ENCODE peak calls at places on chromosomes 13 and 19, in nine cellular contexts. One of them, this sample, is unnamed.

GRCh38 chr19:32599258-32599657 is 18.3 kb downstream of the PDCD5 start:
- DNase-seq in tibial artery: no peak
- DNase-seq in fibroblast of pulmonary artery: no peak
- DNase-seq in progenitor cell of endocrine pancreas: no peak
- DNase-seq in GM23338: no peak
- DNase-seq in activated CD8-positive, alpha-beta T cell treated with anti-CD3 and anti-CD28 coated beads for 36 hours: peak; percentile 13
- DNase-seq in epithelial cell of esophagus: no peak
- DNase-seq in fibroblast of the aortic adventitia: no peak
- DNase-seq in fibroblast of lung: no peak
- DNase-seq in this sample: no peak

GRCh38 chr19:1244693-1245451 is 3.3 kb downstream of the ATP5F1D start:
- DNase-seq in activated CD8-positive, alpha-beta T cell treated with anti-CD3 and anti-CD28 coated beads for 36 hours: no peak
- DNase-seq in fibroblast of the aortic adventitia: no peak
- DNase-seq in progenitor cell of endocrine pancreas: no peak
- DNase-seq in fibroblast of lung: no peak
- DNase-seq in epithelial cell of esophagus: no peak
- DNase-seq in GM23338: no peak
- DNase-seq in fibroblast of pulmonary artery: no peak
- DNase-seq in tibial artery: peak; percentile 95
- DNase-seq in this sample: no peak

GRCh38 chr13:105969761-105970160 is 565.7 kb downstream of the EFNB2 start:
- DNase-seq in progenitor cell of endocrine pancreas: no peak
- DNase-seq in tibial artery: no peak
- DNase-seq in fibroblast of pulmonary artery: peak; percentile 3
- DNase-seq in activated CD8-positive, alpha-beta T cell treated with anti-CD3 and anti-CD28 coated beads for 36 hours: no peak
- DNase-seq in GM23338: no peak
- DNase-seq in fibroblast of lung: no peak
- DNase-seq in epithelial cell of esophagus: no peak
- DNase-seq in fibroblast of the aortic adventitia: no peak
- DNase-seq in this sample: no peak

GRCh38 chr19:4669723-4670480 is at the start of gene MYDGF:
- DNase-seq in fibroblast of the aortic adventitia: peak; percentile 83
- DNase-seq in progenitor cell of endocrine pancreas: peak; percentile 88
- DNase-seq in epithelial cell of esophagus: peak; percentile 91
- DNase-seq in fibroblast of pulmonary artery: peak; percentile 90
- DNase-seq in activated CD8-positive, alpha-beta T cell treated with anti-CD3 and anti-CD28 coated beads for 36 hours: peak; percentile 95
- DNase-seq in fibroblast of lung: peak; percentile 89
- DNase-seq in GM23338: peak; percentile 95
- DNase-seq in tibial artery: peak; percentile 92
- DNase-seq in this sample: peak; percentile 84

GRCh38 chr13:74868044-74868443 is 613.9 kb downstream of the TBC1D4 start:
- DNase-seq in fibroblast of lung: no peak
- DNase-seq in GM23338: no peak
- DNase-seq in epithelial cell of esophagus: peak; percentile 63
- DNase-seq in progenitor cell of endocrine pancreas: no peak
- DNase-seq in activated CD8-positive, alpha-beta T cell treated with anti-CD3 and anti-CD28 coated beads for 36 hours: no peak
- DNase-seq in fibroblast of the aortic adventitia: no peak
- DNase-seq in fibroblast of pulmonary artery: no peak
- DNase-seq in tibial artery: no peak
- DNase-seq in this sample: peak; percentile 61

GRCh38 chr19:46607441-46607841 is 6.3 kb downstream of the CALM3 start:
- DNase-seq in epithelial cell of esophagus: no peak
- DNase-seq in fibroblast of the aortic adventitia: no peak
- DNase-seq in progenitor cell of endocrine pancreas: no peak
- DNase-seq in activated CD8-positive, alpha-beta T cell treated with anti-CD3 and anti-CD28 coated beads for 36 hours: no peak
- DNase-seq in tibial artery: peak; percentile 63
- DNase-seq in fibroblast of pulmonary artery: no peak
- DNase-seq in fibroblast of lung: no peak
- DNase-seq in GM23338: no peak
- DNase-seq in this sample: no peak

GRCh38 chr19:21655540-21656126 is 111.7 kb downstream of the ZNF100 start:
- DNase-seq in fibroblast of lung: no peak
- DNase-seq in epithelial cell of esophagus: no peak
- DNase-seq in tibial artery: no peak
- DNase-seq in fibroblast of pulmonary artery: no peak
- DNase-seq in progenitor cell of endocrine pancreas: no peak
- DNase-seq in GM23338: no peak
- DNase-seq in fibroblast of the aortic adventitia: no peak
- DNase-seq in activated CD8-positive, alpha-beta T cell treated with anti-CD3 and anti-CD28 coated beads for 36 hours: no peak
- DNase-seq in this sample: no peak

GRCh38 chr13:73984949-73985691 is 149.1 kb downstream of the KLF12 start:
- DNase-seq in fibroblast of the aortic adventitia: no peak
- DNase-seq in progenitor cell of endocrine pancreas: no peak
- DNase-seq in fibroblast of pulmonary artery: peak; percentile 36
- DNase-seq in epithelial cell of esophagus: no peak
- DNase-seq in GM23338: peak; percentile 37
- DNase-seq in fibroblast of lung: no peak
- DNase-seq in tibial artery: no peak
- DNase-seq in activated CD8-positive, alpha-beta T cell treated with anti-CD3 and anti-CD28 coated beads for 36 hours: peak; percentile 89
- DNase-seq in this sample: no peak

GRCh38 chr13:71327266-71327665 is 539.7 kb downstream of the DACH1 start:
- DNase-seq in activated CD8-positive, alpha-beta T cell treated with anti-CD3 and anti-CD28 coated beads for 36 hours: no peak
- DNase-seq in epithelial cell of esophagus: no peak
- DNase-seq in tibial artery: no peak
- DNase-seq in progenitor cell of endocrine pancreas: no peak
- DNase-seq in fibroblast of the aortic adventitia: no peak
- DNase-seq in GM23338: no peak
- DNase-seq in fibroblast of pulmonary artery: no peak
- DNase-seq in fibroblast of lung: no peak
- DNase-seq in this sample: no peak

GRCh38 chr13:104011505-104012270 is 945.5 kb upstream of the SLC10A2 start:
- DNase-seq in fibroblast of the aortic adventitia: peak; percentile 15
- DNase-seq in fibroblast of pulmonary artery: no peak
- DNase-seq in fibroblast of lung: no peak
- DNase-seq in progenitor cell of endocrine pancreas: no peak
- DNase-seq in activated CD8-positive, alpha-beta T cell treated with anti-CD3 and anti-CD28 coated beads for 36 hours: no peak
- DNase-seq in epithelial cell of esophagus: no peak
- DNase-seq in tibial artery: no peak
- DNase-seq in GM23338: peak; percentile 13
- DNase-seq in this sample: no peak

GRCh38 chr13:50403311-50403710 is 388.1 kb downstream of the KCNRG start:
- DNase-seq in tibial artery: no peak
- DNase-seq in fibroblast of the aortic adventitia: no peak
- DNase-seq in fibroblast of lung: no peak
- DNase-seq in epithelial cell of esophagus: peak; percentile 49
- DNase-seq in GM23338: no peak
- DNase-seq in fibroblast of pulmonary artery: no peak
- DNase-seq in activated CD8-positive, alpha-beta T cell treated with anti-CD3 and anti-CD28 coated beads for 36 hours: no peak
- DNase-seq in progenitor cell of endocrine pancreas: no peak
- DNase-seq in this sample: no peak

GRCh38 chr13:24605923-24606372 is 74.3 kb upstream of the ATP12A start:
- DNase-seq in fibroblast of pulmonary artery: peak; percentile 44
- DNase-seq in activated CD8-positive, alpha-beta T cell treated with anti-CD3 and anti-CD28 coated beads for 36 hours: no peak
- DNase-seq in progenitor cell of endocrine pancreas: no peak
- DNase-seq in GM23338: peak; percentile 56
- DNase-seq in epithelial cell of esophagus: peak; percentile 71
- DNase-seq in fibroblast of lung: peak; percentile 31
- DNase-seq in tibial artery: no peak
- DNase-seq in fibroblast of the aortic adventitia: peak; percentile 48
- DNase-seq in this sample: peak; percentile 51

GRCh38 chr13:98513837-98514236 is 63.1 kb downstream of the STK24 start:
- DNase-seq in fibroblast of the aortic adventitia: no peak
- DNase-seq in fibroblast of pulmonary artery: no peak
- DNase-seq in tibial artery: no peak
- DNase-seq in fibroblast of lung: no peak
- DNase-seq in epithelial cell of esophagus: peak; percentile 67
- DNase-seq in progenitor cell of endocrine pancreas: no peak
- DNase-seq in GM23338: no peak
- DNase-seq in activated CD8-positive, alpha-beta T cell treated with anti-CD3 and anti-CD28 coated beads for 36 hours: no peak
- DNase-seq in this sample: no peak

GRCh38 chr19:961866-962620 is 22.1 kb upstream of the WDR18 start:
- DNase-seq in epithelial cell of esophagus: peak; percentile 45
- DNase-seq in fibroblast of pulmonary artery: no peak
- DNase-seq in fibroblast of lung: peak; percentile 72
- DNase-seq in progenitor cell of endocrine pancreas: no peak
- DNase-seq in fibroblast of the aortic adventitia: peak; percentile 53
- DNase-seq in tibial artery: no peak
- DNase-seq in GM23338: no peak
- DNase-seq in activated CD8-positive, alpha-beta T cell treated with anti-CD3 and anti-CD28 coated beads for 36 hours: no peak
- DNase-seq in this sample: peak; percentile 34

GRCh38 chr19:532578-533484 is 1.3 kb downstream of the CDC34 start:
- DNase-seq in GM23338: peak; percentile 90
- DNase-seq in progenitor cell of endocrine pancreas: no peak
- DNase-seq in fibroblast of lung: peak; percentile 76
- DNase-seq in tibial artery: peak; percentile 91
- DNase-seq in fibroblast of the aortic adventitia: peak; percentile 73
- DNase-seq in activated CD8-positive, alpha-beta T cell treated with anti-CD3 and anti-CD28 coated beads for 36 hours: peak; percentile 62
- DNase-seq in epithelial cell of esophagus: peak; percentile 55
- DNase-seq in fibroblast of pulmonary artery: peak; percentile 73
- DNase-seq in this sample: peak; percentile 74

GRCh38 chr19:41366089-41366488 is 2.1 kb upstream of the B9D2 start:
- DNase-seq in fibroblast of lung: no peak
- DNase-seq in fibroblast of pulmonary artery: no peak
- DNase-seq in activated CD8-positive, alpha-beta T cell treated with anti-CD3 and anti-CD28 coated beads for 36 hours: peak; percentile 57
- DNase-seq in progenitor cell of endocrine pancreas: no peak
- DNase-seq in tibial artery: no peak
- DNase-seq in fibroblast of the aortic adventitia: no peak
- DNase-seq in epithelial cell of esophagus: no peak
- DNase-seq in GM23338: peak; percentile 67
- DNase-seq in this sample: no peak
- TF ChIP-seq CTCF in fibroblast of lung: no peak
- TF ChIP-seq CTCF in fibroblast of pulmonary artery: peak; percentile 5
- TF ChIP-seq CTCF in activated CD8-positive, alpha-beta T cell treated with anti-CD3 and anti-CD28 coated beads for 36 hours: peak; percentile 30
- TF ChIP-seq CTCF in progenitor cell of endocrine pancreas: peak; percentile 45
- TF ChIP-seq CTCF in tibial artery: no peak
- TF ChIP-seq CTCF in fibroblast of the aortic adventitia: peak; percentile 29
- TF ChIP-seq CTCF in epithelial cell of esophagus: peak; percentile 12
- TF ChIP-seq CTCF in GM23338: peak; percentile 48
- TF ChIP-seq CTCF in this sample: peak; percentile 18

DNA sequence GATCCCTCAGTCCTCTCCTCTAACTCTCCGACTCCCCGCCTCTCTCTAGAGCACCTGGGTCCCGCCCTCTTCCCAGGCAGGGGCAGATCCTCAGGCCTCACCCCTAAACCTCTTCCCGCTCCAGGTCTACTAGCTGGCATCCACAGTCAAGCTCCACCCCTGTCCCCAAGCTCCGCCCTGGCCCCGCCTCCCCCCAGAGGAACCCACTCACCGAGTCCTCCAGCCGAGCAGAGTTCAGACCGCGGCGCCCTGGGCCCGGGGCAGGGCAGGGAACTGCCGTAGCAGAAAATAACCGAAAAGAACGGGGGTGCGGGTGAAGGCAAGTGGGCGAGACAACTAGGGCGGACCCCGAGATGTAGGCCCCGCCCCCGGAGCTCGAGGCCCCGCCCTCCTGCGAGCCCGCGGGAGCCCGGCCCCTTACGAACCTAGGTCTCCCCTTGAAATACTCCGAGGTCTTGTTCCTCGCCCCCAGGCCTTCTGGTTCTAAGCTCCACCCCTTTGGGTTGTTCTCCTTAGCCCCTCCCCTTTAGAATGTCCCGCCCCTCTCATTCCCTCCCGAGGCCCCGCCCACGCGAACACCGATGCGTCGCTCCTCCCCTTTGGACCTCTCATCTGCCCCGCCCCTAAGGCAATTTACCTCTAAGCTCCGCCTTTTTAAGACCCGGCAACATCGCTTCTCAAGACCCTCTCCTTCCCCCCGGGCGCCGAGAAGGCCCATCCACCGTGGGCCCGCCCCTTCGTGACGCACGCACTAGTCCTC is at the start of gene GGN:
- DNase-seq in fibroblast of the aortic adventitia: peak; percentile 93
- DNase-seq in fibroblast of pulmonary artery: peak; percentile 97
- DNase-seq in GM23338: peak; percentile 100
- DNase-seq in progenitor cell of endocrine pancreas: peak; percentile 85
- DNase-seq in fibroblast of lung: peak; percentile 95
- DNase-seq in activated CD8-positive, alpha-beta T cell treated with anti-CD3 and anti-CD28 coated beads for 36 hours: peak; percentile 91
- DNase-seq in epithelial cell of esophagus: peak; percentile 96
- DNase-seq in tibial artery: peak; percentile 90
- DNase-seq in this sample: peak; percentile 94
- TF ChIP-seq CTCF in fibroblast of the aortic adventitia: no peak
- TF ChIP-seq CTCF in fibroblast of pulmonary artery: no peak
- TF ChIP-seq CTCF in GM23338: no peak
- TF ChIP-seq CTCF in progenitor cell of endocrine pancreas: no peak
- TF ChIP-seq CTCF in fibroblast of lung: no peak
- TF ChIP-seq CTCF in activated CD8-positive, alpha-beta T cell treated with anti-CD3 and anti-CD28 coated beads for 36 hours: no peak
- TF ChIP-seq CTCF in epithelial cell of esophagus: no peak
- TF ChIP-seq CTCF in tibial artery: no peak
- TF ChIP-seq CTCF in this sample: no peak

DNA sequence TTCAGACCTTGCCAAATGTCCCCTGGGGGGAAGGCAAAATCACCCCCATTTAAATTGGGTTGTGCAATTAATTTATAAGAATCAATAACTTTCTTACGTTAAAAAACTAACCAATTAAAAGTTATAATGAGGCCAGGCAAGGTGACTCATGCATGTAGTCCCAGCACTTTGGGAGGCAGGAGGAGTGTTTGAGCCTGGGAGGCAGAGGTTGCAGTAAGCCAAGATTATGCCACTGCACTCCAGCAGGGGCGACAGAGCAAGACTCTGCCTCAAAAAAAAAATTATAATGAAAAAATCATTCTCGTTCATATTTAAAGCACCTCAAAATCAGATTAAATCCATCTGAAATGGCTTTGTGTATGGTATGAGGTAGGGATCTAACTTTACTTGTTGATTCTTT is 18.4 kb upstream of the SIGLEC14 start:
- DNase-seq in epithelial cell of esophagus: peak; percentile 11
- DNase-seq in fibroblast of lung: peak; percentile 4
- DNase-seq in GM23338: no peak
- DNase-seq in progenitor cell of endocrine pancreas: no peak
- DNase-seq in tibial artery: no peak
- DNase-seq in activated CD8-positive, alpha-beta T cell treated with anti-CD3 and anti-CD28 coated beads for 36 hours: no peak
- DNase-seq in fibroblast of the aortic adventitia: peak; percentile 12
- DNase-seq in fibroblast of pulmonary artery: no peak
- DNase-seq in this sample: peak; percentile 37
- TF ChIP-seq CTCF in epithelial cell of esophagus: peak; percentile 35
- TF ChIP-seq CTCF in fibroblast of lung: peak; percentile 37
- TF ChIP-seq CTCF in GM23338: peak; percentile 44
- TF ChIP-seq CTCF in progenitor cell of endocrine pancreas: peak; percentile 20
- TF ChIP-seq CTCF in tibial artery: no peak
- TF ChIP-seq CTCF in activated CD8-positive, alpha-beta T cell treated with anti-CD3 and anti-CD28 coated beads for 36 hours: peak; percentile 19
- TF ChIP-seq CTCF in fibroblast of the aortic adventitia: peak; percentile 52
- TF ChIP-seq CTCF in fibroblast of pulmonary artery: peak; percentile 22
- TF ChIP-seq CTCF in this sample: peak; percentile 46

GRCh38 chr13:26653842-26654241 is 96.4 kb downstream of the WASF3 start:
- DNase-seq in tibial artery: no peak
- DNase-seq in fibroblast of the aortic adventitia: no peak
- DNase-seq in epithelial cell of esophagus: no peak
- DNase-seq in fibroblast of pulmonary artery: no peak
- DNase-seq in progenitor cell of endocrine pancreas: no peak
- DNase-seq in fibroblast of lung: no peak
- DNase-seq in activated CD8-positive, alpha-beta T cell treated with anti-CD3 and anti-CD28 coated beads for 36 hours: no peak
- DNase-seq in GM23338: no peak
- DNase-seq in this sample: no peak

GRCh38 chr13:26660185-26660584 is 100.4 kb downstream of the GPR12 start:
- DNase-seq in fibroblast of lung: no peak
- DNase-seq in fibroblast of the aortic adventitia: no peak
- DNase-seq in epithelial cell of esophagus: no peak
- DNase-seq in progenitor cell of endocrine pancreas: no peak
- DNase-seq in tibial artery: no peak
- DNase-seq in fibroblast of pulmonary artery: no peak
- DNase-seq in activated CD8-positive, alpha-beta T cell treated with anti-CD3 and anti-CD28 coated beads for 36 hours: no peak
- DNase-seq in GM23338: no peak
- DNase-seq in this sample: no peak

GRCh38 chr13:26658491-26658890 is 101.0 kb downstream of the WASF3 start:
- DNase-seq in activated CD8-positive, alpha-beta T cell treated with anti-CD3 and anti-CD28 coated beads for 36 hours: no peak
- DNase-seq in epithelial cell of esophagus: no peak
- DNase-seq in fibroblast of pulmonary artery: no peak
- DNase-seq in progenitor cell of endocrine pancreas: no peak
- DNase-seq in GM23338: no peak
- DNase-seq in fibroblast of the aortic adventitia: no peak
- DNase-seq in fibroblast of lung: no peak
- DNase-seq in tibial artery: no peak
- DNase-seq in this sample: no peak

GRCh38 chr13:26658972-26659371 is 101.5 kb downstream of the WASF3 start:
- DNase-seq in fibroblast of lung: no peak
- DNase-seq in progenitor cell of endocrine pancreas: no peak
- DNase-seq in tibial artery: no peak
- DNase-seq in activated CD8-positive, alpha-beta T cell treated with anti-CD3 and anti-CD28 coated beads for 36 hours: no peak
- DNase-seq in GM23338: no peak
- DNase-seq in fibroblast of the aortic adventitia: no peak
- DNase-seq in fibroblast of pulmonary artery: no peak
- DNase-seq in epithelial cell of esophagus: no peak
- DNase-seq in this sample: no peak

GRCh38 chr13:26656919-26657318 is 99.4 kb downstream of the WASF3 start:
- DNase-seq in activated CD8-positive, alpha-beta T cell treated with anti-CD3 and anti-CD28 coated beads for 36 hours: no peak
- DNase-seq in fibroblast of pulmonary artery: peak; percentile 49
- DNase-seq in tibial artery: no peak
- DNase-seq in fibroblast of lung: peak; percentile 52
- DNase-seq in epithelial cell of esophagus: peak; percentile 53
- DNase-seq in GM23338: peak; percentile 68
- DNase-seq in fibroblast of the aortic adventitia: peak; percentile 74
- DNase-seq in progenitor cell of endocrine pancreas: no peak
- DNase-seq in this sample: peak; percentile 70
- TF ChIP-seq CTCF in activated CD8-positive, alpha-beta T cell treated with anti-CD3 and anti-CD28 coated beads for 36 hours: no peak
- TF ChIP-seq CTCF in fibroblast of pulmonary artery: peak; percentile 30
- TF ChIP-seq CTCF in tibial artery: no peak
- TF ChIP-seq CTCF in fibroblast of lung: peak; percentile 41
- TF ChIP-seq CTCF in epithelial cell of esophagus: peak; percentile 12
- TF ChIP-seq CTCF in GM23338: peak; percentile 50
- TF ChIP-seq CTCF in fibroblast of the aortic adventitia: peak; percentile 48
- TF ChIP-seq CTCF in progenitor cell of endocrine pancreas: peak; percentile 29
- TF ChIP-seq CTCF in this sample: peak; percentile 34